ENCODE peak calls at places on chromosomes 7 and 10, in six cellular contexts. T is mesenchymal stem cell, P is trophoblast cell, E is IMR-90, R is H1, A is H9. S is an unnamed sample.

GRCh38 chr7:45082831-45083331 is 5.9 kb downstream of the NACAD start:
- DNase-seq in P (peak), R (no peak), T (no peak), A (no peak), E (no peak), S (no peak)

GRCh38 chr10:44963772-44964633 is 4.4 kb downstream of the RASSF4 start:
- DNase-seq in P (no peak), E (no peak), T (peak), A (peak), R (no peak), S (peak)

GRCh38 chr7:15647309-15647708 is 39.2 kb downstream of the MEOX2 start:
- DNase-seq in T (no peak), E (no peak), R (no peak), A (no peak), P (no peak), S (no peak)

GRCh38 chr10:112949875-112950507 is at the start of gene TCF7L2:
- DNase-seq in P (peak), E (peak), T (peak), A (peak), R (peak), S (peak)

GRCh38 chr7:44887293-44887692 is 2.0 kb upstream of the PURB start:
- DNase-seq in T (no peak), P (no peak), A (no peak), R (no peak), E (no peak), S (no peak)

GRCh38 chr7:90759752-90760151 is 163.6 kb downstream of the CDK14 start:
- DNase-seq in T (no peak), E (no peak), A (no peak), R (no peak), P (no peak), S (no peak)

GRCh38 chr7:117565226-117565625 is 85.4 kb downstream of the CFTR start:
- DNase-seq in E (no peak), T (no peak), R (no peak), A (no peak), P (no peak), S (no peak)

GRCh38 chr7:99004216-99004615 is 125.9 kb downstream of the TRRAP start:
- DNase-seq in A (no peak), P (no peak), T (no peak), R (no peak), E (no peak), S (no peak)

GRCh38 chr10:86423739-86424138 is 57.1 kb upstream of the GRID1 start:
- DNase-seq in E (no peak), A (peak), R (peak), T (no peak), P (no peak), S (no peak)

GRCh38 chr10:4062072-4062471 is 277.1 kb upstream of the KLF6 start:
- DNase-seq in T (no peak), R (no peak), E (no peak), P (no peak), A (no peak), S (no peak)

GRCh38 chr10:22253578-22253882 is 35.7 kb upstream of the EBLN1 start:
- DNase-seq in R (no peak), A (no peak), P (no peak), T (no peak), E (no peak), S (no peak)

GRCh38 chr7:159020987-159021386 is 123.7 kb downstream of the VIPR2 start:
- DNase-seq in E (no peak), R (peak), A (peak), T (no peak), P (no peak), S (no peak)

GRCh38 chr10:133401981-133402725 is 8.2 kb downstream of the MTG1 start:
- DNase-seq in P (no peak), A (no peak), R (no peak), T (no peak), E (no peak), S (no peak)

GRCh38 chr10:124242365-124242764 is 149.0 kb upstream of the CHST15 start:
- DNase-seq in T (no peak), P (no peak), E (no peak), A (no peak), R (no peak), S (no peak)

GRCh38 chr10:76397957-76398665 is 966.7 kb downstream of the LRMDA start:
- DNase-seq in A (no peak), P (no peak), T (no peak), R (no peak), E (no peak), S (no peak)

GRCh38 chr7:30274641-30275040 is 9.8 kb upstream of the ZNRF2 start:
- DNase-seq in T (no peak), R (no peak), E (no peak), A (no peak), P (no peak), S (no peak)

GRCh38 chr10:102423372-102423968 is 2.8 kb downstream of the FBXL15 start:
- DNase-seq in R (no peak), E (no peak), A (no peak), T (no peak), P (no peak), S (no peak)

GRCh38 chr10:5512881-5513698 is 11.7 kb upstream of the CALML3 start:
- DNase-seq in A (no peak), E (no peak), R (no peak), P (no peak), T (no peak), S (no peak)

GRCh38 chr7:142053988-142054387 is 57.5 kb upstream of the MGAM2 start:
- DNase-seq in T (no peak), P (no peak), R (no peak), A (no peak), E (no peak), S (no peak)

GRCh38 chr10:71038234-71038633 is 149.9 kb upstream of the PCBD1 start:
- DNase-seq in T (no peak), A (no peak), E (no peak), R (no peak), P (no peak), S (no peak)

GRCh38 chr7:97971120-97971989 is 18.6 kb downstream of the OCM2 start:
- DNase-seq in E (peak), A (no peak), T (peak), R (no peak), P (no peak), S (no peak)

GRCh38 chr10:128125944-128126764 is at the start of gene MKI67:
- DNase-seq in P (peak), R (no peak), T (peak), E (peak), A (peak), S (peak)

GRCh38 chr10:89382757-89383156 is 4.9 kb downstream of the IFIT1B start:
- DNase-seq in E (peak), T (no peak), P (no peak), A (no peak), R (no peak), S (no peak)

GRCh38 chr10:80491251-80492102 is 37.4 kb downstream of the TSPAN14 start:
- DNase-seq in A (no peak), T (no peak), R (no peak), P (no peak), E (no peak), S (no peak)

GRCh38 chr10:73871295-73871914 is 3.0 kb downstream of the CAMK2G start:
- DNase-seq in T (no peak), E (no peak), R (no peak), A (no peak), P (no peak), S (no peak)

GRCh38 chr7:47314728-47315601 is 266.9 kb downstream of the TNS3 start:
- DNase-seq in T (peak), E (peak), A (no peak), P (no peak), R (no peak), S (no peak)

GRCh38 chr10:35135861-35136260 is 9.2 kb downstream of the CREM start:
- DNase-seq in R (no peak), T (no peak), E (peak), P (no peak), A (no peak), S (no peak)

GRCh38 chr10:76429642-76430041 is 998.2 kb downstream of the LRMDA start:
- DNase-seq in E (no peak), P (no peak), T (no peak), A (no peak), R (no peak), S (no peak)

GRCh38 chr7:138821912-138822311 is 23.9 kb upstream of the ATP6V0A4 start:
- DNase-seq in P (no peak), A (no peak), T (no peak), E (no peak), R (no peak), S (no peak)
- H3K14ac ChIP-seq in P (no peak), A (no peak), T (no peak), E (no peak), R (no peak), S (no peak)

GRCh38 chr10:114352653-114353298 is 51.5 kb downstream of the AFAP1L2 start:
- DNase-seq in E (no peak), R (no peak), P (no peak), T (no peak), A (no peak), S (no peak)

GRCh38 chr10:114356786-114357588 is 47.3 kb downstream of the AFAP1L2 start:
- DNase-seq in A (no peak), E (peak), R (no peak), P (no peak), T (peak), S (no peak)

GRCh38 chr10:114349505-114350211 is 54.6 kb downstream of the AFAP1L2 start:
- DNase-seq in R (no peak), E (no peak), A (no peak), T (peak), P (peak), S (no peak)

GRCh38 chr10:114350751-114351150 is 53.6 kb downstream of the AFAP1L2 start:
- DNase-seq in A (no peak), T (no peak), P (peak), E (no peak), R (no peak), S (peak)

DNA sequence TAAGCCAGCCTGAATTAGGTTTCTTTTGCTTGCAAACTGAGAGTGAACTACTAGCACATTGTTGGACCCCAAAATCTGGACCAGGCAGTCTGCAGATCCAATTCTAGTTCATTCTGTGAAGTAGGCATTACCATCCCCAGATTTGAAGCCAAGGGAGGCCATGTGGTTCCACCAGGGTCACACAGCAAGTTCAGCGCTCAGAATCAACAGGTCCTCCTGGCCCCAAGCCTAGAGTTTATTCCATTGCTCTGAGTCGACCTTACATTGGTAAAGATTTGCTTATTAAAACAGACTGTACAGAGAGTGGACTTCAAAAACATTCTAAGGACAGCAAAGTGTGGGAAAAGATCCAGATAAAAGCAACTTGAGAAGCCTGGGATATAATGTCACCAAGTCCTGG is 50.9 kb downstream of the AFAP1L2 start:
- DNase-seq in P (no peak), R (no peak), T (no peak), E (no peak), A (no peak), S (no peak)
- H3K14ac ChIP-seq in P (no peak), R (no peak), T (no peak), E (no peak), A (no peak), S (no peak)

GRCh38 chr10:88048312-88048711 is 184.9 kb downstream of the PTEN start:
- DNase-seq in E (peak), T (no peak), A (no peak), R (no peak), P (no peak), S (no peak)
- H3K14ac ChIP-seq in E (no peak), T (no peak), A (no peak), R (no peak), P (no peak), S (no peak)

GRCh38 chr10:66362522-66362921 is 563.3 kb upstream of the LRRTM3 start:
- DNase-seq in R (no peak), P (no peak), E (no peak), A (no peak), T (no peak), S (no peak)
- H3K14ac ChIP-seq in R (no peak), P (no peak), E (no peak), A (no peak), T (no peak), S (no peak)